ENCODE peak calls at places on chromosomes 16 and 17, in ten cellular contexts. One of them, this sample, is unnamed.

GRCh38 chr17:49996121-49996494 is 1.1 kb upstream of the DLX3 start:
- DNase-seq in lower leg skin: peak
- DNase-seq in HEK293T: no peak
- DNase-seq in ELR: no peak
- DNase-seq in left kidney: no peak
- DNase-seq in central memory CD4-positive, alpha-beta T cell: no peak
- DNase-seq in A549: no peak
- DNase-seq in fibroblast of the aortic adventitia: no peak
- DNase-seq in endothelial cell of umbilical vein: no peak
- DNase-seq in tibial nerve: no peak
- DNase-seq in this sample: no peak

GRCh38 chr17:27596571-27597187 is 34.3 kb upstream of the LGALS9 start:
- DNase-seq in lower leg skin: no peak
- DNase-seq in HEK293T: no peak
- DNase-seq in ELR: no peak
- DNase-seq in left kidney: no peak
- DNase-seq in central memory CD4-positive, alpha-beta T cell: no peak
- DNase-seq in A549: no peak
- DNase-seq in fibroblast of the aortic adventitia: no peak
- DNase-seq in endothelial cell of umbilical vein: no peak
- DNase-seq in tibial nerve: no peak
- DNase-seq in this sample: peak

GRCh38 chr17:39002991-39003715 is 36.0 kb upstream of the FBXO47 start:
- DNase-seq in lower leg skin: peak
- DNase-seq in HEK293T: no peak
- DNase-seq in ELR: peak
- DNase-seq in left kidney: peak
- DNase-seq in central memory CD4-positive, alpha-beta T cell: peak
- DNase-seq in A549: no peak
- DNase-seq in fibroblast of the aortic adventitia: peak
- DNase-seq in endothelial cell of umbilical vein: peak
- DNase-seq in tibial nerve: peak
- DNase-seq in this sample: no peak

GRCh38 chr16:28210264-28210663 is 1.5 kb downstream of the XPO6 start:
- DNase-seq in lower leg skin: no peak
- DNase-seq in HEK293T: no peak
- DNase-seq in ELR: no peak
- DNase-seq in left kidney: no peak
- DNase-seq in central memory CD4-positive, alpha-beta T cell: no peak
- DNase-seq in A549: no peak
- DNase-seq in fibroblast of the aortic adventitia: no peak
- DNase-seq in endothelial cell of umbilical vein: peak
- DNase-seq in tibial nerve: no peak
- DNase-seq in this sample: no peak

GRCh38 chr17:62869885-62870580 is 61.9 kb upstream of the MARCHF10 start:
- DNase-seq in lower leg skin: no peak
- DNase-seq in HEK293T: peak
- DNase-seq in ELR: peak
- DNase-seq in left kidney: peak
- DNase-seq in central memory CD4-positive, alpha-beta T cell: no peak
- DNase-seq in A549: peak
- DNase-seq in fibroblast of the aortic adventitia: peak
- DNase-seq in endothelial cell of umbilical vein: no peak
- DNase-seq in tibial nerve: no peak
- DNase-seq in this sample: peak

GRCh38 chr17:2929881-2930533 is 133.4 kb downstream of the OR1D5 start:
- DNase-seq in lower leg skin: no peak
- DNase-seq in HEK293T: peak
- DNase-seq in ELR: peak
- DNase-seq in left kidney: peak
- DNase-seq in central memory CD4-positive, alpha-beta T cell: no peak
- DNase-seq in A549: peak
- DNase-seq in fibroblast of the aortic adventitia: peak
- DNase-seq in endothelial cell of umbilical vein: peak
- DNase-seq in tibial nerve: no peak
- DNase-seq in this sample: peak

GRCh38 chr17:28216528-28216927 is 102.5 kb upstream of the TMEM97 start:
- DNase-seq in lower leg skin: peak
- DNase-seq in HEK293T: no peak
- DNase-seq in ELR: peak
- DNase-seq in left kidney: no peak
- DNase-seq in central memory CD4-positive, alpha-beta T cell: no peak
- DNase-seq in A549: peak
- DNase-seq in fibroblast of the aortic adventitia: peak
- DNase-seq in endothelial cell of umbilical vein: no peak
- DNase-seq in tibial nerve: no peak
- DNase-seq in this sample: no peak

GRCh38 chr17:28279411-28279810 is 39.6 kb upstream of the TMEM97 start:
- DNase-seq in lower leg skin: peak
- DNase-seq in HEK293T: no peak
- DNase-seq in ELR: no peak
- DNase-seq in left kidney: no peak
- DNase-seq in central memory CD4-positive, alpha-beta T cell: no peak
- DNase-seq in A549: no peak
- DNase-seq in fibroblast of the aortic adventitia: peak
- DNase-seq in endothelial cell of umbilical vein: no peak
- DNase-seq in tibial nerve: no peak
- DNase-seq in this sample: no peak

GRCh38 chr17:50603340-50603739 is 31.3 kb upstream of the ABCC3 start:
- DNase-seq in lower leg skin: no peak
- DNase-seq in HEK293T: peak
- DNase-seq in ELR: peak
- DNase-seq in left kidney: peak
- DNase-seq in central memory CD4-positive, alpha-beta T cell: no peak
- DNase-seq in A549: peak
- DNase-seq in fibroblast of the aortic adventitia: no peak
- DNase-seq in endothelial cell of umbilical vein: no peak
- DNase-seq in tibial nerve: no peak
- DNase-seq in this sample: peak

GRCh38 chr16:73042807-73043206 is 5.1 kb downstream of the ZFHX3 start:
- DNase-seq in lower leg skin: no peak
- DNase-seq in HEK293T: no peak
- DNase-seq in ELR: no peak
- DNase-seq in left kidney: no peak
- DNase-seq in central memory CD4-positive, alpha-beta T cell: no peak
- DNase-seq in A549: no peak
- DNase-seq in fibroblast of the aortic adventitia: no peak
- DNase-seq in endothelial cell of umbilical vein: no peak
- DNase-seq in tibial nerve: no peak
- DNase-seq in this sample: no peak

GRCh38 chr17:3995067-3995466 is 30.8 kb upstream of the ATP2A3 start:
- DNase-seq in lower leg skin: no peak
- DNase-seq in HEK293T: no peak
- DNase-seq in ELR: no peak
- DNase-seq in left kidney: no peak
- DNase-seq in central memory CD4-positive, alpha-beta T cell: no peak
- DNase-seq in A549: no peak
- DNase-seq in fibroblast of the aortic adventitia: no peak
- DNase-seq in endothelial cell of umbilical vein: no peak
- DNase-seq in tibial nerve: no peak
- DNase-seq in this sample: no peak

GRCh38 chr16:354286-354881 is 1.9 kb upstream of the AXIN1 start:
- DNase-seq in lower leg skin: no peak
- DNase-seq in HEK293T: no peak
- DNase-seq in ELR: no peak
- DNase-seq in left kidney: no peak
- DNase-seq in central memory CD4-positive, alpha-beta T cell: no peak
- DNase-seq in A549: no peak
- DNase-seq in fibroblast of the aortic adventitia: no peak
- DNase-seq in endothelial cell of umbilical vein: no peak
- DNase-seq in tibial nerve: no peak
- DNase-seq in this sample: no peak

GRCh38 chr17:80471922-80472321 is 4.5 kb downstream of the NPTX1 start:
- DNase-seq in lower leg skin: no peak
- DNase-seq in HEK293T: no peak
- DNase-seq in ELR: no peak
- DNase-seq in left kidney: no peak
- DNase-seq in central memory CD4-positive, alpha-beta T cell: no peak
- DNase-seq in A549: no peak
- DNase-seq in fibroblast of the aortic adventitia: no peak
- DNase-seq in endothelial cell of umbilical vein: no peak
- DNase-seq in tibial nerve: no peak
- DNase-seq in this sample: no peak

GRCh38 chr17:69525920-69526841 is 111.7 kb downstream of the MAP2K6 start:
- DNase-seq in lower leg skin: no peak
- DNase-seq in HEK293T: peak
- DNase-seq in ELR: peak
- DNase-seq in left kidney: peak
- DNase-seq in central memory CD4-positive, alpha-beta T cell: no peak
- DNase-seq in A549: peak
- DNase-seq in fibroblast of the aortic adventitia: peak
- DNase-seq in endothelial cell of umbilical vein: peak
- DNase-seq in tibial nerve: no peak
- DNase-seq in this sample: peak

GRCh38 chr16:85227262-85227923 is 115.1 kb upstream of the CIBAR2 start:
- DNase-seq in lower leg skin: no peak
- DNase-seq in HEK293T: no peak
- DNase-seq in ELR: no peak
- DNase-seq in left kidney: no peak
- DNase-seq in central memory CD4-positive, alpha-beta T cell: no peak
- DNase-seq in A549: no peak
- DNase-seq in fibroblast of the aortic adventitia: no peak
- DNase-seq in endothelial cell of umbilical vein: no peak
- DNase-seq in tibial nerve: no peak
- DNase-seq in this sample: peak

GRCh38 chr17:30532871-30533270 is 55.7 kb downstream of the GOSR1 start:
- DNase-seq in lower leg skin: peak
- DNase-seq in HEK293T: no peak
- DNase-seq in ELR: no peak
- DNase-seq in left kidney: no peak
- DNase-seq in central memory CD4-positive, alpha-beta T cell: no peak
- DNase-seq in A549: no peak
- DNase-seq in fibroblast of the aortic adventitia: no peak
- DNase-seq in endothelial cell of umbilical vein: no peak
- DNase-seq in tibial nerve: no peak
- DNase-seq in this sample: no peak

GRCh38 chr16:11145173-11145820 is 110.7 kb downstream of the SOCS1 start:
- DNase-seq in lower leg skin: no peak
- DNase-seq in HEK293T: no peak
- DNase-seq in ELR: peak
- DNase-seq in left kidney: no peak
- DNase-seq in central memory CD4-positive, alpha-beta T cell: no peak
- DNase-seq in A549: no peak
- DNase-seq in fibroblast of the aortic adventitia: peak
- DNase-seq in endothelial cell of umbilical vein: no peak
- DNase-seq in tibial nerve: no peak
- DNase-seq in this sample: no peak

GRCh38 chr17:43598359-43599045 is 52.4 kb upstream of the ETV4 start:
- DNase-seq in lower leg skin: no peak
- DNase-seq in HEK293T: no peak
- DNase-seq in ELR: no peak
- DNase-seq in left kidney: no peak
- DNase-seq in central memory CD4-positive, alpha-beta T cell: no peak
- DNase-seq in A549: no peak
- DNase-seq in fibroblast of the aortic adventitia: no peak
- DNase-seq in endothelial cell of umbilical vein: peak
- DNase-seq in tibial nerve: no peak
- DNase-seq in this sample: no peak

GRCh38 chr17:6491071-6491700 is 46.9 kb downstream of the PIMREG start:
- DNase-seq in lower leg skin: no peak
- DNase-seq in HEK293T: no peak
- DNase-seq in ELR: no peak
- DNase-seq in left kidney: no peak
- DNase-seq in central memory CD4-positive, alpha-beta T cell: no peak
- DNase-seq in A549: no peak
- DNase-seq in fibroblast of the aortic adventitia: no peak
- DNase-seq in endothelial cell of umbilical vein: no peak
- DNase-seq in tibial nerve: no peak
- DNase-seq in this sample: no peak

This sample was measured in BE2C.